ENCODE peak calls at places on chromosomes 3 and 15, in seven cellular contexts. U is HepG2, D is GM12878, G is K562, C is SK-N-SH, Z is GM12892, V is H1. T is an unnamed sample.

GRCh38 chr3:160921020-160921635 is 165.1 kb downstream of the PPM1L start:
- DNase-seq in D (no peak), V (no peak), G (peak; percentile 39), Z (peak; percentile 5), U (peak; percentile 30), C (peak; percentile 58), T (peak; percentile 7)

GRCh38 chr3:161914703-161915102 is 418.1 kb downstream of the OTOL1 start:
- DNase-seq in D (no peak), C (peak; percentile 59), G (no peak), Z (no peak), U (peak; percentile 44), V (peak; percentile 64), T (no peak)

GRCh38 chr3:185630182-185630622 is 44.1 kb downstream of the SENP2 start:
- DNase-seq in D (no peak), V (no peak), U (no peak), G (no peak), Z (no peak), C (no peak), T (no peak)

GRCh38 chr3:14484741-14485140 is 55.4 kb downstream of the GRIP2 start:
- DNase-seq in G (no peak), V (no peak), Z (no peak), U (no peak), D (no peak), C (no peak), T (no peak)

GRCh38 chr15:67520276-67520975 is 505 bp upstream of the C15orf61 start:
- DNase-seq in D (no peak), U (no peak), C (no peak), V (no peak), Z (peak; percentile 18), G (no peak), T (no peak)

GRCh38 chr3:126371096-126371705 is 14.0 kb upstream of the KLF15 start:
- DNase-seq in Z (no peak), G (no peak), C (no peak), U (no peak), D (no peak), V (no peak), T (no peak)

GRCh38 chr15:75696303-75696657 is 16.4 kb downstream of the CSPG4 start:
- DNase-seq in G (no peak), U (no peak), C (no peak), Z (no peak), V (no peak), D (no peak), T (no peak)

GRCh38 chr3:169809230-169809795 is 3.4 kb upstream of the LRRIQ4 start:
- DNase-seq in Z (no peak), G (no peak), C (no peak), U (no peak), V (no peak), D (no peak), T (no peak)

GRCh38 chr15:85072917-85073316 is 91.3 kb downstream of the PDE8A start:
- DNase-seq in G (no peak), Z (no peak), U (no peak), D (no peak), C (no peak), V (no peak), T (no peak)

GRCh38 chr15:98866503-98866902 is 141.1 kb downstream of the PGPEP1L start:
- DNase-seq in G (no peak), Z (no peak), U (no peak), D (no peak), V (no peak), C (peak; percentile 59), T (no peak)

GRCh38 chr3:142603340-142603730 is 7.1 kb downstream of the PLS1 start:
- DNase-seq in G (no peak), C (no peak), V (no peak), U (no peak), D (no peak), Z (no peak), T (no peak)

GRCh38 chr3:126419151-126419703 is 24.5 kb downstream of the CFAP100 start:
- DNase-seq in C (peak; percentile 14), D (no peak), G (no peak), U (no peak), Z (no peak), V (peak; percentile 41), T (no peak)

GRCh38 chr3:24012589-24013257 is 67.6 kb downstream of the NR1D2 start:
- DNase-seq in Z (no peak), D (no peak), U (no peak), C (no peak), G (no peak), V (no peak), T (no peak)

GRCh38 chr3:132210476-132211346 is 106.5 kb upstream of the ACP3 start:
- DNase-seq in U (peak; percentile 6), D (no peak), G (no peak), C (peak; percentile 8), Z (no peak), V (peak; percentile 84), T (no peak)

GRCh38 chr3:146072824-146073223 is 88.2 kb downstream of the PLOD2 start:
- DNase-seq in U (no peak), D (no peak), V (no peak), G (no peak), Z (no peak), C (no peak), T (no peak)

GRCh38 chr15:74376825-74377581 is 9.6 kb upstream of the CYP11A1 start:
- DNase-seq in Z (no peak), V (no peak), D (no peak), G (no peak), C (no peak), U (no peak), T (no peak)

GRCh38 chr3:44825264-44825925 is 36.3 kb upstream of the TMEM42 start:
- DNase-seq in G (no peak), U (no peak), D (no peak), Z (no peak), C (peak; percentile 51), V (no peak), T (no peak)

GRCh38 chr15:55322452-55322851 is 3.4 kb downstream of the PIGB start:
- DNase-seq in D (no peak), Z (no peak), G (no peak), C (no peak), U (peak; percentile 5), V (no peak), T (no peak)

GRCh38 chr3:39108309-39108708 is 829 bp downstream of the TTC21A start:
- DNase-seq in C (no peak), G (no peak), V (no peak), Z (peak; percentile 47), D (peak; percentile 91), U (no peak), T (peak; percentile 66)

GRCh38 chr3:182783106-182783505 is 10.2 kb upstream of the ATP11B start:
- DNase-seq in U (no peak), C (no peak), G (no peak), D (no peak), Z (no peak), V (no peak), T (no peak)

GRCh38 chr15:70245932-70246622 is 148.4 kb upstream of the TLE3 start:
- DNase-seq in D (peak; percentile 30), G (no peak), Z (no peak), U (no peak), C (no peak), V (no peak), T (no peak)
- TF ChIP-seq TAF1 in D (no peak), G (no peak), Z (no peak), U (no peak), C (no peak), V (no peak), T (no peak)

GRCh38 chr3:188624384-188624783 is 470.4 kb downstream of the LPP start:
- DNase-seq in Z (no peak), G (no peak), V (no peak), D (no peak), U (no peak), C (no peak), T (no peak)

GRCh38 chr3:188627652-188628051 is 473.7 kb downstream of the LPP start:
- DNase-seq in V (no peak), D (no peak), Z (no peak), C (no peak), G (no peak), U (no peak), T (no peak)

GRCh38 chr3:188620752-188621151 is 466.8 kb downstream of the LPP start:
- DNase-seq in G (no peak), C (no peak), D (no peak), Z (no peak), V (no peak), U (no peak), T (no peak)

DNA sequence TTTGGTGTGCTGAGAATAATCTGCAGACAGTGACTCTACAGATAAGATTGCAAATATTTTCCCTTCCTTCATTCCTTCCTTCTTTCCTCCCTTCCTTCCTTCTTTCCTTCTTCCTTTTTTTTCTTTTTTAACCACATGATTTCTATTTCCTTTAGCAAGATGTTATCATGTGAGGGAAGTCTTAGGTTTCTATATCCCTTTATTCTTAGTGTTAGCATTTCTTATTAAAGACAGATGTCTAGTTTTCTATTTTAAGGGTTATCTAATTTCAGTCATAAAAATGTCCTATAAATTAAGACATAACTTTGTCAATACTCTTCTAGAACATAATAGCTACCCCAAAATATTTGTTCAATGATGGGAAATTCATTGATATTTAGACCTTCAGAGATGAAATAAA is 470.9 kb downstream of the LPP start:
- DNase-seq in U (no peak), V (no peak), D (no peak), G (no peak), C (no peak), Z (no peak), T (no peak)
- TF ChIP-seq POLR2AphosphoS5 in U (no peak), V (no peak), D (no peak), G (no peak), C (no peak), Z (no peak), T (no peak)

DNA sequence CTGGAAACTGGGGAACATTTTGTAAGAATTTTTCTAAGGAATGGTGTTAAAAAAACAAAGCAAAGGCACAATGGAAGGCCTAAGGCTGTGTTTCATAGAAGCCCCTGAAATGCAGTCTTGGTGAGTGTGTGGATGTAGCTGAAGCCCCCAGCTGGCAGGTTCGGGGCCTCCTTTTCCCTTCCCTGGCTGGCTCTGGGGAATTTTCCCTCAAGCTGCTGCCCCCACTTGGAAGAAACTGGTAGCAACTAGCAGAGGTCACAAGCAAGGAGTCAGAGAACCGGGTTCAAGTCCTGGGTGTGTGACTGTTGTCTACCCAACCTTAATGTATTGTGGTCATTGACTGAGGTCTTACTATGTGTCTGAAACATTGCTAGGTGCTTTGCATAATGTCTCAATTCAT is 85.3 kb upstream of the MYZAP start:
- DNase-seq in Z (no peak), C (no peak), G (no peak), U (no peak), V (peak; percentile 66), D (no peak), T (no peak)
- TF ChIP-seq TAF1 in Z (no peak), C (no peak), G (no peak), U (no peak), V (no peak), D (no peak), T (no peak)

DNA sequence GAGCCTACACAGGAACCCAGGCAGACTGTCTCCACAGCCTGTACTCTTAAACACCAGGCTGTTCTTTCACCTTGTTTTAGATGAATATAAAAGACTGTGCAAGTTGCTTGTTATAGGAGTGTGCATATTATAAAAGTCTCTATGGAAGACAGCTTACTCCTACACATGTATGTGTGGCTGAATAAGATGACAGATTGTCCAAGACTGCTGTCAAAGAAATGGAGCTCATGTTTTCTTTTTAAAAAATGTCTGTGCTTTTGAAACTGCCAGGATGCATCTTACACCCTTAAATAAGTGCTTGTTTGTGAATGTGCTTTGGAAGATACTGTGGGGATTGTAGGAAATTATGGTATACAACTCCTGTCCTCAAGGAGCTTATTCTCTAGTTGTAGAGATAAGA is 237.4 kb downstream of the BBX start:
- DNase-seq in D (no peak), V (no peak), U (no peak), G (no peak), Z (no peak), C (no peak), T (no peak)
- TF ChIP-seq POLR2AphosphoS5 in D (no peak), V (no peak), U (no peak), G (no peak), Z (no peak), C (no peak), T (no peak)

T was measured in GM12891.